ENCODE peak calls at places on chromosomes 7 and 10, in five cellular contexts. A is amniotic stem cell, L is GM10248, M is activated T-cell treated with anti-CD3 and anti-CD28 coated beads for 1 hour, T is BE2C. K is an unnamed sample.

GRCh38 chr10:8566737-8567136 is 512.2 kb downstream of the GATA3 start:
- DNase-seq in M (no peak), A (no peak), L (no peak), T (no peak), K (no peak)

GRCh38 chr10:110413049-110413783 is 84.5 kb upstream of the DUSP5 start:
- DNase-seq in A (no peak), M (no peak), T (no peak), L (no peak), K (no peak)

GRCh38 chr7:36895112-36895511 is 170.8 kb upstream of the AOAH start:
- DNase-seq in T (no peak), A (no peak), L (no peak), M (no peak), K (no peak)

GRCh38 chr10:29257106-29257783 is 31.6 kb upstream of the LYZL1 start:
- DNase-seq in M (no peak), T (no peak), L (no peak), A (peak), K (no peak)

GRCh38 chr10:80444646-80445319 is 9.3 kb upstream of the TSPAN14 start:
- DNase-seq in M (peak), T (peak), A (peak), L (peak), K (peak)

GRCh38 chr7:134343136-134343535 is 26.4 kb upstream of the SLC35B4 start:
- DNase-seq in L (no peak), M (no peak), A (no peak), T (no peak), K (no peak)

GRCh38 chr10:91073301-91073780 is 147.1 kb upstream of the PCGF5 start:
- DNase-seq in T (no peak), M (no peak), A (no peak), L (no peak), K (no peak)

GRCh38 chr7:27129729-27130539 is 623 bp downstream of the HOXA4 start:
- DNase-seq in M (no peak), L (no peak), T (no peak), A (no peak), K (no peak)

GRCh38 chr10:122839505-122839904 is 6.2 kb downstream of the CUZD1 start:
- DNase-seq in M (no peak), L (no peak), A (no peak), T (no peak), K (no peak)

GRCh38 chr7:5689716-5690115 is 91.7 kb downstream of the RNF216 start:
- DNase-seq in L (no peak), T (no peak), M (no peak), A (no peak), K (no peak)

GRCh38 chr7:68770649-68771048 is 827.6 kb upstream of the AUTS2 start:
- DNase-seq in M (no peak), L (no peak), A (no peak), T (peak), K (no peak)

GRCh38 chr7:133649593-133649992 is 396.7 kb downstream of the EXOC4 start:
- DNase-seq in A (no peak), T (no peak), L (no peak), M (no peak), K (no peak)

GRCh38 chr7:73539709-73540108 is 17.6 kb upstream of the BAZ1B start:
- DNase-seq in M (no peak), A (no peak), T (no peak), L (no peak), K (no peak)

GRCh38 chr7:130322615-130323014 is 22.0 kb upstream of the CPA5 start:
- DNase-seq in M (no peak), A (no peak), T (no peak), L (no peak), K (no peak)

GRCh38 chr10:121422096-121422495 is 176.1 kb downstream of the FGFR2 start:
- DNase-seq in M (no peak), A (no peak), L (no peak), T (no peak), K (no peak)